ENCODE peak calls at places on chromosomes 11 and 22, in ten cellular contexts. V, I, U, C, H, M, N, T, P and F are unnamed samples.

GRCh38 chr11:1252371-1253102 is 29.7 kb downstream of the MUC5B start:
- DNase-seq in V (no peak), I (no peak), U (no peak), C (no peak), H (no peak), M (no peak), N (no peak), T (no peak), P (no peak), F (no peak)

GRCh38 chr11:68843703-68844312 is 2.1 kb upstream of the CPT1A start:
- DNase-seq in V (no peak), I (no peak), U (peak), C (peak), H (peak), M (no peak), N (no peak), T (no peak), P (peak), F (no peak)

GRCh38 chr11:2803186-2804057 is 82.2 kb downstream of the CDKN1C start:
- DNase-seq in V (no peak), I (no peak), U (peak), C (no peak), H (no peak), M (no peak), N (no peak), T (no peak), P (no peak), F (no peak)

GRCh38 chr22:27726344-27726725 is 75.2 kb downstream of the MN1 start:
- DNase-seq in V (no peak), I (no peak), U (no peak), C (no peak), H (no peak), M (no peak), N (no peak), T (no peak), P (no peak), F (no peak)

GRCh38 chr22:26134654-26135330 is 34.5 kb upstream of the SEZ6L start:
- DNase-seq in V (no peak), I (no peak), U (no peak), C (peak), H (no peak), M (no peak), N (no peak), T (no peak), P (peak), F (no peak)

GRCh38 chr11:63709336-63709735 is 28.0 kb downstream of the RTN3 start:
- DNase-seq in V (no peak), I (no peak), U (no peak), C (no peak), H (no peak), M (peak), N (peak), T (no peak), P (no peak), F (no peak)

GRCh38 chr11:70569996-70570692 is 171.8 kb downstream of the CTTN start:
- DNase-seq in V (no peak), I (no peak), U (no peak), C (no peak), H (no peak), M (no peak), N (no peak), T (no peak), P (no peak), F (no peak)

GRCh38 chr11:119237515-119237914 is 31.4 kb downstream of the CBL start:
- DNase-seq in V (no peak), I (no peak), U (no peak), C (no peak), H (no peak), M (no peak), N (no peak), T (no peak), P (no peak), F (no peak)

GRCh38 chr22:27399161-27399560 is 402.4 kb downstream of the MN1 start:
- DNase-seq in V (no peak), I (no peak), U (no peak), C (no peak), H (no peak), M (peak), N (no peak), T (no peak), P (no peak), F (no peak)

GRCh38 chr11:21556936-21557335 is 635.9 kb upstream of the ANO5 start:
- DNase-seq in V (no peak), I (no peak), U (no peak), C (no peak), H (no peak), M (no peak), N (no peak), T (no peak), P (no peak), F (no peak)

GRCh38 chr11:29518389-29519174 is 498.2 kb downstream of the KCNA4 start:
- DNase-seq in V (no peak), I (no peak), U (peak), C (no peak), H (no peak), M (peak), N (no peak), T (no peak), P (peak), F (no peak)

GRCh38 chr11:117882539-117882938 is 6.1 kb upstream of the FXYD6 start:
- DNase-seq in V (no peak), I (no peak), U (no peak), C (no peak), H (no peak), M (no peak), N (no peak), T (no peak), P (no peak), F (no peak)

GRCh38 chr11:832529-833113 is at the start of gene CD151:
- DNase-seq in V (no peak), I (no peak), U (peak), C (peak), H (no peak), M (no peak), N (no peak), T (no peak), P (peak), F (no peak)

GRCh38 chr11:15347969-15348734 is 233.4 kb downstream of the INSC start:
- DNase-seq in V (no peak), I (no peak), U (no peak), C (no peak), H (no peak), M (no peak), N (no peak), T (no peak), P (no peak), F (no peak)

GRCh38 chr22:32622004-32622761 is 147.6 kb downstream of the FBXO7 start:
- DNase-seq in V (peak), I (peak), U (peak), C (no peak), H (no peak), M (peak), N (peak), T (no peak), P (no peak), F (peak)

GRCh38 chr11:33534575-33534974 is 166.1 kb downstream of the C11orf91 start:
- DNase-seq in V (no peak), I (no peak), U (no peak), C (no peak), H (no peak), M (no peak), N (no peak), T (no peak), P (no peak), F (no peak)

GRCh38 chr11:67503119-67504022 is 1.8 kb downstream of the PITPNM1 start:
- DNase-seq in V (no peak), I (no peak), U (no peak), C (no peak), H (no peak), M (no peak), N (no peak), T (no peak), P (no peak), F (no peak)

GRCh38 chr11:30876656-30877371 is 290.7 kb upstream of the MPPED2 start:
- DNase-seq in V (no peak), I (no peak), U (no peak), C (no peak), H (no peak), M (peak), N (no peak), T (no peak), P (no peak), F (no peak)

GRCh38 chr11:1852885-1853284 is at the start of gene LSP1:
- DNase-seq in V (no peak), I (no peak), U (no peak), C (no peak), H (peak), M (no peak), N (no peak), T (no peak), P (peak), F (no peak)

GRCh38 chr11:120660024-120660565 is 148.5 kb downstream of the GRIK4 start:
- DNase-seq in V (no peak), I (no peak), U (peak), C (no peak), H (peak), M (no peak), N (peak), T (no peak), P (peak), F (no peak)

GRCh38 chr11:79253280-79253679 is 187.6 kb downstream of the TENM4 start:
- DNase-seq in V (no peak), I (no peak), U (no peak), C (peak), H (no peak), M (no peak), N (no peak), T (no peak), P (no peak), F (no peak)

GRCh38 chr11:498297-499181 is 8.5 kb downstream of the RNH1 start:
- DNase-seq in V (no peak), I (no peak), U (peak), C (no peak), H (no peak), M (no peak), N (no peak), T (no peak), P (no peak), F (no peak)

GRCh38 chr11:57154718-57155117 is 27.0 kb upstream of the LRRC55 start:
- DNase-seq in V (no peak), I (no peak), U (no peak), C (no peak), H (no peak), M (peak), N (no peak), T (no peak), P (no peak), F (no peak)

GRCh38 chr11:1049431-1049891 is 12.9 kb upstream of the MUC6 start:
- DNase-seq in V (no peak), I (no peak), U (no peak), C (no peak), H (no peak), M (no peak), N (no peak), T (no peak), P (peak), F (no peak)

GRCh38 chr11:115741376-115741775 is 237.2 kb upstream of the CADM1 start:
- DNase-seq in V (no peak), I (no peak), U (no peak), C (peak), H (no peak), M (no peak), N (no peak), T (no peak), P (no peak), F (no peak)

GRCh38 chr11:34251640-34251980 is 106.2 kb downstream of the ABTB2 start:
- DNase-seq in V (no peak), I (no peak), U (no peak), C (no peak), H (no peak), M (peak), N (no peak), T (no peak), P (no peak), F (no peak)

GRCh38 chr22:45568213-45568612 is 65.5 kb downstream of the FBLN1 start:
- DNase-seq in V (no peak), I (no peak), U (no peak), C (no peak), H (no peak), M (no peak), N (no peak), T (no peak), P (no peak), F (no peak)

GRCh38 chr11:94127632-94128031 is 1.0 kb upstream of the PANX1 start:
- DNase-seq in V (no peak), I (no peak), U (no peak), C (no peak), H (no peak), M (no peak), N (no peak), T (no peak), P (no peak), F (no peak)

GRCh38 chr11:108734956-108735559 is 70.2 kb downstream of the DDX10 start:
- DNase-seq in V (no peak), I (no peak), U (no peak), C (no peak), H (no peak), M (no peak), N (no peak), T (no peak), P (peak), F (no peak)

GRCh38 chr22:43013355-43014061 is 1.4 kb downstream of the PACSIN2 start:
- DNase-seq in V (no peak), I (no peak), U (no peak), C (no peak), H (no peak), M (no peak), N (no peak), T (no peak), P (no peak), F (no peak)

GRCh38 chr11:67082071-67082791 is 25.6 kb downstream of the RHOD start:
- DNase-seq in V (no peak), I (no peak), U (peak), C (no peak), H (no peak), M (no peak), N (no peak), T (no peak), P (peak), F (no peak)

GRCh38 chr11:126526471-126526870 is 171.0 kb downstream of the ST3GAL4 start:
- DNase-seq in V (no peak), I (no peak), U (no peak), C (no peak), H (no peak), M (no peak), N (no peak), T (no peak), P (no peak), F (no peak)

GRCh38 chr11:115423728-115424459 is 80.3 kb downstream of the CADM1 start:
- DNase-seq in V (no peak), I (peak), U (no peak), C (no peak), H (no peak), M (no peak), N (no peak), T (no peak), P (no peak), F (no peak)

GRCh38 chr11:134727636-134728035 is 315.6 kb upstream of the B3GAT1 start:
- DNase-seq in V (no peak), I (no peak), U (no peak), C (no peak), H (no peak), M (no peak), N (no peak), T (no peak), P (no peak), F (no peak)

GRCh38 chr11:104529213-104529612 is 365.3 kb upstream of the PDGFD start:
- DNase-seq in V (no peak), I (no peak), U (no peak), C (no peak), H (no peak), M (no peak), N (no peak), T (no peak), P (no peak), F (no peak)

GRCh38 chr22:25777870-25778269 is 35.9 kb downstream of the MYO18B start:
- DNase-seq in V (no peak), I (no peak), U (no peak), C (peak), H (no peak), M (peak), N (peak), T (no peak), P (peak), F (no peak)

GRCh38 chr11:117160826-117161225 is 16.7 kb downstream of the PAFAH1B2 start:
- DNase-seq in V (no peak), I (no peak), U (no peak), C (no peak), H (no peak), M (no peak), N (no peak), T (no peak), P (no peak), F (no peak)

GRCh38 chr11:69962152-69962551 is 116.0 kb upstream of the ANO1 start:
- DNase-seq in V (no peak), I (no peak), U (no peak), C (no peak), H (no peak), M (no peak), N (peak), T (no peak), P (no peak), F (no peak)